ENCODE peak calls at places on chromosomes 4 and X, in eight cellular contexts. Q is sciatic nerve; W is tibial artery; K is stimulated activated CD8-positive, alpha-beta memory T cell treated with anti-CD3 and anti-CD28 coated beads, Interleukin-4, amount 100 ng/mL, for 24 hours; L is GM12892; I is HEK293T; A is mammary epithelial cell; P is activated effector memory CD4-positive, alpha-beta T cell treated with Interleukin-2 at 50 U/mL for 16 hours. R is an unnamed sample.

GRCh38 chrX:110853610-110854009 is 58.0 kb upstream of the CHRDL1 start:
- DNase-seq in A (peak; percentile 42), P (no peak), L (no peak), K (no peak), Q (no peak), W (no peak), I (peak; percentile 43), R (peak; percentile 9)

GRCh38 chr4:120842046-120842445 is 80.5 kb downstream of the PRDM5 start:
- DNase-seq in W (no peak), L (no peak), Q (no peak), A (no peak), I (no peak), P (no peak), K (no peak), R (peak; percentile 69)

GRCh38 chrX:22081475-22082092 is 49.5 kb downstream of the PHEX start:
- DNase-seq in K (peak; percentile 36), A (peak; percentile 43), L (no peak), W (no peak), P (no peak), I (peak; percentile 59), Q (peak; percentile 73), R (peak; percentile 48)

GRCh38 chrX:153818571-153819397 is 11.6 kb downstream of the PDZD4 start:
- DNase-seq in Q (no peak), K (peak; percentile 34), I (peak; percentile 82), W (no peak), P (peak; percentile 39), L (peak; percentile 57), A (no peak), R (peak; percentile 30)

GRCh38 chr4:915041-915474 is 17.1 kb downstream of the GAK start:
- DNase-seq in W (peak; percentile 49), A (no peak), P (no peak), K (no peak), I (no peak), L (no peak), Q (peak; percentile 56), R (no peak)

GRCh38 chr4:153205028-153205648 is 895 bp downstream of the TRIM2 start:
- DNase-seq in L (no peak), A (no peak), P (peak; percentile 43), K (no peak), Q (no peak), W (no peak), I (peak; percentile 36), R (no peak)

GRCh38 chr4:88522702-88523324 is 763 bp downstream of the PYURF start:
- DNase-seq in K (no peak), W (no peak), L (peak; percentile 18), I (peak; percentile 28), Q (peak; percentile 69), A (peak; percentile 52), P (no peak), R (peak; percentile 60)

GRCh38 chrX:46777971-46778810 is 19.3 kb upstream of the SLC9A7 start:
- DNase-seq in P (no peak), K (no peak), I (no peak), L (no peak), A (no peak), W (no peak), Q (no peak), R (peak; percentile 43)

GRCh38 chrX:138877746-138878145 is 166.2 kb upstream of the FGF13 start:
- DNase-seq in L (no peak), P (no peak), Q (no peak), I (no peak), W (no peak), A (peak; percentile 84), K (no peak), R (no peak)

GRCh38 chrX:15751160-15751819 is 13.2 kb downstream of the CA5B start:
- DNase-seq in P (no peak), I (no peak), K (no peak), A (peak; percentile 32), W (no peak), Q (no peak), L (no peak), R (peak; percentile 88)

GRCh38 chrX:151896734-151897474 is 15.8 kb upstream of the MAGEA4 start:
- DNase-seq in P (no peak), Q (no peak), L (no peak), I (no peak), K (no peak), W (no peak), A (no peak), R (no peak)

GRCh38 chr4:99808260-99808857 is 8.3 kb upstream of the DAPP1 start:
- DNase-seq in K (peak; percentile 42), L (peak; percentile 10), P (peak; percentile 65), A (peak; percentile 58), I (peak; percentile 73), Q (peak; percentile 62), W (no peak), R (peak; percentile 31)

GRCh38 chr4:186953601-186954260 is 230.1 kb upstream of the FAT1 start:
- DNase-seq in Q (no peak), K (no peak), L (no peak), A (peak; percentile 54), W (no peak), P (no peak), I (no peak), R (no peak)

R was measured in mesenchymal stem cell.